ENCODE peak calls at places on chromosomes 2 and 18, in eight cellular contexts. One of them, this sample, is unnamed.

GRCh38 chr18:50024466-50024865 is 170.5 kb downstream of the MYO5B start:
- DNase-seq in gastrocnemius medialis: no peak
- DNase-seq in HL-60: no peak
- DNase-seq in CD8-positive, alpha-beta T cell: no peak
- DNase-seq in DMS 273 treated with DMSO at 0.1 percent for 48 hours: no peak
- DNase-seq in nephron progenitor cell: no peak
- DNase-seq in Calu3: no peak
- DNase-seq in T-helper 2 cell: no peak
- DNase-seq in this sample: no peak

GRCh38 chr2:216942016-216942415 is 82.2 kb upstream of the TNP1 start:
- DNase-seq in gastrocnemius medialis: no peak
- DNase-seq in HL-60: no peak
- DNase-seq in CD8-positive, alpha-beta T cell: no peak
- DNase-seq in DMS 273 treated with DMSO at 0.1 percent for 48 hours: no peak
- DNase-seq in nephron progenitor cell: no peak
- DNase-seq in Calu3: no peak
- DNase-seq in T-helper 2 cell: no peak
- DNase-seq in this sample: no peak

GRCh38 chr2:216372761-216373291 is 543 bp upstream of the MARCHF4 start:
- DNase-seq in gastrocnemius medialis: no peak
- DNase-seq in HL-60: no peak
- DNase-seq in CD8-positive, alpha-beta T cell: no peak
- DNase-seq in DMS 273 treated with DMSO at 0.1 percent for 48 hours: no peak
- DNase-seq in nephron progenitor cell: no peak
- DNase-seq in Calu3: no peak
- DNase-seq in T-helper 2 cell: no peak
- DNase-seq in this sample: no peak

GRCh38 chr2:12243381-12243780 is 473.4 kb upstream of the TRIB2 start:
- DNase-seq in gastrocnemius medialis: no peak
- DNase-seq in HL-60: no peak
- DNase-seq in CD8-positive, alpha-beta T cell: no peak
- DNase-seq in DMS 273 treated with DMSO at 0.1 percent for 48 hours: no peak
- DNase-seq in nephron progenitor cell: no peak
- DNase-seq in Calu3: no peak
- DNase-seq in T-helper 2 cell: no peak
- DNase-seq in this sample: no peak

GRCh38 chr2:188869560-188869959 is 104.6 kb upstream of the COL3A1 start:
- DNase-seq in gastrocnemius medialis: no peak
- DNase-seq in HL-60: no peak
- DNase-seq in CD8-positive, alpha-beta T cell: no peak
- DNase-seq in DMS 273 treated with DMSO at 0.1 percent for 48 hours: no peak
- DNase-seq in nephron progenitor cell: no peak
- DNase-seq in Calu3: no peak
- DNase-seq in T-helper 2 cell: no peak
- DNase-seq in this sample: no peak

GRCh38 chr2:15925819-15926218 is 14.5 kb upstream of the MYCN start:
- DNase-seq in gastrocnemius medialis: no peak
- DNase-seq in HL-60: no peak
- DNase-seq in CD8-positive, alpha-beta T cell: no peak
- DNase-seq in DMS 273 treated with DMSO at 0.1 percent for 48 hours: no peak
- DNase-seq in nephron progenitor cell: no peak
- DNase-seq in Calu3: no peak
- DNase-seq in T-helper 2 cell: no peak
- DNase-seq in this sample: no peak

GRCh38 chr2:36438454-36438977 is 82.9 kb downstream of the CRIM1 start:
- DNase-seq in gastrocnemius medialis: no peak
- DNase-seq in HL-60: no peak
- DNase-seq in CD8-positive, alpha-beta T cell: no peak
- DNase-seq in DMS 273 treated with DMSO at 0.1 percent for 48 hours: no peak
- DNase-seq in nephron progenitor cell: no peak
- DNase-seq in Calu3: peak; percentile 12
- DNase-seq in T-helper 2 cell: no peak
- DNase-seq in this sample: no peak

GRCh38 chr2:191311627-191312026 is 66.4 kb downstream of the MYO1B start:
- DNase-seq in gastrocnemius medialis: no peak
- DNase-seq in HL-60: no peak
- DNase-seq in CD8-positive, alpha-beta T cell: no peak
- DNase-seq in DMS 273 treated with DMSO at 0.1 percent for 48 hours: no peak
- DNase-seq in nephron progenitor cell: no peak
- DNase-seq in Calu3: peak; percentile 33
- DNase-seq in T-helper 2 cell: no peak
- DNase-seq in this sample: peak; percentile 33

GRCh38 chr18:9022397-9023170 is 79.9 kb upstream of the NDUFV2 start:
- DNase-seq in gastrocnemius medialis: no peak
- DNase-seq in HL-60: no peak
- DNase-seq in CD8-positive, alpha-beta T cell: no peak
- DNase-seq in DMS 273 treated with DMSO at 0.1 percent for 48 hours: no peak
- DNase-seq in nephron progenitor cell: no peak
- DNase-seq in Calu3: no peak
- DNase-seq in T-helper 2 cell: no peak
- DNase-seq in this sample: no peak

GRCh38 chr2:150449856-150450255 is 37.6 kb downstream of the RND3 start:
- DNase-seq in gastrocnemius medialis: no peak
- DNase-seq in HL-60: no peak
- DNase-seq in CD8-positive, alpha-beta T cell: no peak
- DNase-seq in DMS 273 treated with DMSO at 0.1 percent for 48 hours: no peak
- DNase-seq in nephron progenitor cell: no peak
- DNase-seq in Calu3: peak; percentile 25
- DNase-seq in T-helper 2 cell: no peak
- DNase-seq in this sample: no peak

GRCh38 chr2:180195847-180196246 is 188.8 kb upstream of the CWC22 start:
- DNase-seq in gastrocnemius medialis: no peak
- DNase-seq in HL-60: no peak
- DNase-seq in CD8-positive, alpha-beta T cell: no peak
- DNase-seq in DMS 273 treated with DMSO at 0.1 percent for 48 hours: no peak
- DNase-seq in nephron progenitor cell: no peak
- DNase-seq in Calu3: no peak
- DNase-seq in T-helper 2 cell: no peak
- DNase-seq in this sample: no peak

GRCh38 chr2:212124597-212124996 is 414.0 kb downstream of the ERBB4 start:
- DNase-seq in gastrocnemius medialis: no peak
- DNase-seq in HL-60: no peak
- DNase-seq in CD8-positive, alpha-beta T cell: no peak
- DNase-seq in DMS 273 treated with DMSO at 0.1 percent for 48 hours: no peak
- DNase-seq in nephron progenitor cell: no peak
- DNase-seq in Calu3: peak; percentile 48
- DNase-seq in T-helper 2 cell: no peak
- DNase-seq in this sample: peak; percentile 2